ENCODE peak calls at places on chromosomes 7 and 10, in six cellular contexts. G is kidney epithelial cell, X is cardiac fibroblast, Z is cardiac muscle cell, S is AG04449, U is SK-N-SH. I is an unnamed sample.

GRCh38 chr7:1950623-1951523 is 280.8 kb downstream of the ELFN1 start:
- DNase-seq in G (no peak), Z (no peak), X (no peak), S (no peak), U (peak), I (no peak)

GRCh38 chr7:84923348-84923747 is 263.5 kb downstream of the SEMA3D start:
- DNase-seq in X (no peak), G (no peak), S (no peak), Z (peak), U (no peak), I (no peak)

GRCh38 chr10:125817318-125817946 is 5.6 kb downstream of the UROS start:
- DNase-seq in S (no peak), Z (no peak), U (no peak), G (no peak), X (no peak), I (no peak)

GRCh38 chr10:59735296-59735695 is 18.0 kb downstream of the MRLN start:
- DNase-seq in X (no peak), U (no peak), Z (no peak), S (no peak), G (no peak), I (no peak)

GRCh38 chr7:19145429-19146201 is 394 bp upstream of the FERD3L start:
- DNase-seq in X (no peak), S (no peak), Z (peak), G (no peak), U (peak), I (no peak)

GRCh38 chr7:80134105-80134535 is 511 bp upstream of the GNAI1 start:
- DNase-seq in S (no peak), Z (no peak), U (no peak), G (no peak), X (no peak), I (no peak)

GRCh38 chr10:19917756-19918478 is 101.7 kb downstream of the PLXDC2 start:
- DNase-seq in Z (no peak), U (no peak), S (no peak), G (no peak), X (peak), I (no peak)

GRCh38 chr10:5643356-5643755 is 23.0 kb downstream of the ASB13 start:
- DNase-seq in X (peak), S (no peak), Z (no peak), G (no peak), U (no peak), I (no peak)

GRCh38 chr7:104551226-104551625 is 222.8 kb downstream of the LHFPL3 start:
- DNase-seq in Z (no peak), G (no peak), U (no peak), S (no peak), X (no peak), I (no peak)

GRCh38 chr7:41942468-41943097 is 239.7 kb upstream of the INHBA start:
- DNase-seq in S (no peak), Z (no peak), U (no peak), G (no peak), X (peak), I (no peak)

GRCh38 chr10:67519434-67519833 is 176.6 kb downstream of the CTNNA3 start:
- DNase-seq in U (no peak), G (no peak), X (no peak), S (no peak), Z (no peak), I (no peak)

GRCh38 chr7:139731802-139732470 is 45.9 kb downstream of the HIPK2 start:
- DNase-seq in U (no peak), G (peak), X (peak), Z (no peak), S (no peak), I (peak)

GRCh38 chr10:13773043-13773442 is 186.3 kb downstream of the PRPF18 start:
- DNase-seq in S (no peak), U (no peak), G (no peak), X (peak), Z (no peak), I (no peak)

GRCh38 chr10:32111585-32111984 is 55.4 kb upstream of the KIF5B start:
- DNase-seq in X (no peak), Z (no peak), U (no peak), S (no peak), G (no peak), I (no peak)

GRCh38 chr10:125925244-125925834 is 29.0 kb downstream of the FANK1 start:
- DNase-seq in Z (no peak), X (no peak), S (no peak), U (no peak), G (no peak), I (no peak)

GRCh38 chr7:105638942-105639495 is 57.7 kb upstream of the EFCAB10 start:
- DNase-seq in S (no peak), U (no peak), G (no peak), X (no peak), Z (peak), I (no peak)

GRCh38 chr10:133385214-133385613 is 6.2 kb downstream of the PAOX start:
- DNase-seq in U (no peak), G (no peak), S (no peak), X (no peak), Z (no peak), I (no peak)

GRCh38 chr10:51196508-51197175 is 122.4 kb downstream of the PRKG1 start:
- DNase-seq in G (no peak), S (no peak), Z (no peak), X (no peak), U (no peak), I (no peak)

GRCh38 chr7:132739271-132739955 is 163.1 kb upstream of the PLXNA4 start:
- DNase-seq in G (no peak), X (peak), U (no peak), Z (no peak), S (peak), I (peak)

GRCh38 chr7:80622531-80622930 is 15.9 kb upstream of the CD36 start:
- DNase-seq in G (no peak), Z (no peak), U (no peak), X (peak), S (no peak), I (peak)

GRCh38 chr10:114616103-114616502 is 42.0 kb downstream of the ABLIM1 start:
- DNase-seq in Z (no peak), U (no peak), G (no peak), X (no peak), S (no peak), I (no peak)

GRCh38 chr10:58622286-58622685 is 109.6 kb downstream of the BICC1 start:
- DNase-seq in X (peak), Z (no peak), S (no peak), G (no peak), U (peak), I (peak)

GRCh38 chr7:78450754-78451153 is 652.2 kb downstream of the PHTF2 start:
- DNase-seq in G (no peak), X (no peak), Z (no peak), S (no peak), U (no peak), I (no peak)

GRCh38 chr7:93949468-93949867 is 27.9 kb downstream of the GNG11 start:
- DNase-seq in S (peak), G (peak), Z (no peak), U (peak), X (peak), I (peak)

GRCh38 chr7:150831851-150832250 is 20.5 kb upstream of the AOC1 start:
- DNase-seq in S (no peak), U (no peak), Z (no peak), X (no peak), G (no peak), I (no peak)

GRCh38 chr7:134378562-134378961 is 61.8 kb upstream of the SLC35B4 start:
- DNase-seq in G (no peak), X (no peak), U (no peak), S (no peak), Z (no peak), I (no peak)

GRCh38 chr7:13990319-13990983 is 985 bp upstream of the ETV1 start:
- DNase-seq in G (no peak), U (peak), S (no peak), X (peak), Z (peak), I (no peak)

GRCh38 chr7:139851770-139852481 is 22.9 kb downstream of the TBXAS1 start:
- DNase-seq in Z (peak), G (no peak), U (no peak), X (no peak), S (no peak), I (no peak)

GRCh38 chr7:2478387-2478760 is 2.2 kb upstream of the GRIFIN start:
- DNase-seq in U (no peak), Z (no peak), G (no peak), X (peak), S (no peak), I (no peak)

GRCh38 chr7:15352807-15353206 is 209.0 kb downstream of the AGMO start:
- DNase-seq in U (no peak), X (no peak), G (no peak), S (no peak), Z (no peak), I (no peak)

GRCh38 chr10:11993834-11994468 is 48.7 kb downstream of the UPF2 start:
- DNase-seq in S (no peak), Z (no peak), G (no peak), X (no peak), U (no peak), I (no peak)

GRCh38 chr10:91556691-91557529 is 76.0 kb downstream of the PPP1R3C start:
- DNase-seq in G (no peak), U (no peak), Z (no peak), X (peak), S (no peak), I (no peak)

GRCh38 chr10:91559750-91560149 is 73.1 kb downstream of the PPP1R3C start:
- DNase-seq in S (no peak), Z (no peak), X (no peak), G (no peak), U (no peak), I (no peak)

GRCh38 chr10:91557540-91558231 is 75.2 kb downstream of the PPP1R3C start:
- DNase-seq in Z (no peak), X (no peak), G (no peak), U (no peak), S (no peak), I (no peak)

GRCh38 chr10:91559170-91559569 is 73.7 kb downstream of the PPP1R3C start:
- DNase-seq in S (no peak), U (no peak), G (no peak), Z (no peak), X (no peak), I (no peak)

DNA sequence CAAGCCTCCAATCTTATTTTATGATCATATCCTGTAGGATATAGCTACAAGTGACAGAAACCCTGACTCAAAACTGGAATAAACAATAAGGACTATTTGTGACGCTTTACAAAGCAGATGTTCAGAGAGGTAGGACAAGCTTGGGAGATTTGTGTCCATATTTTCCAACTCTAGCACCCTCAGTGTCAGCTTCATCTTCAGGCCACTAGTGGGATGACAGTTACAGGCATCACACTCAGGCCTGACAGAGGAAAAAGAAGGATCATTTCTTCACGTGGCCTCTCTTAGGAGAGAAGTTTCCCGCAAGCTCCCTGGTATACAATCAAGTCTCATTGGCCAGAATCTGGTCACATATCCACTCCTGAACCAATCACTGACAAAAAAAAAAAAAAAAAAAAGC is 74.4 kb downstream of the PPP1R3C start:
- DNase-seq in S (no peak), U (no peak), G (no peak), X (no peak), Z (no peak), I (no peak)
- H3K4me3 ChIP-seq in S (no peak), U (no peak), G (no peak), X (no peak), Z (no peak), I (no peak)

GRCh38 chr10:128063736-128064614 is 62.2 kb downstream of the MKI67 start:
- DNase-seq in S (no peak), G (no peak), Z (no peak), X (no peak), U (no peak), I (no peak)
- H3K4me3 ChIP-seq in S (no peak), G (no peak), Z (no peak), X (no peak), U (no peak), I (no peak)

DNA sequence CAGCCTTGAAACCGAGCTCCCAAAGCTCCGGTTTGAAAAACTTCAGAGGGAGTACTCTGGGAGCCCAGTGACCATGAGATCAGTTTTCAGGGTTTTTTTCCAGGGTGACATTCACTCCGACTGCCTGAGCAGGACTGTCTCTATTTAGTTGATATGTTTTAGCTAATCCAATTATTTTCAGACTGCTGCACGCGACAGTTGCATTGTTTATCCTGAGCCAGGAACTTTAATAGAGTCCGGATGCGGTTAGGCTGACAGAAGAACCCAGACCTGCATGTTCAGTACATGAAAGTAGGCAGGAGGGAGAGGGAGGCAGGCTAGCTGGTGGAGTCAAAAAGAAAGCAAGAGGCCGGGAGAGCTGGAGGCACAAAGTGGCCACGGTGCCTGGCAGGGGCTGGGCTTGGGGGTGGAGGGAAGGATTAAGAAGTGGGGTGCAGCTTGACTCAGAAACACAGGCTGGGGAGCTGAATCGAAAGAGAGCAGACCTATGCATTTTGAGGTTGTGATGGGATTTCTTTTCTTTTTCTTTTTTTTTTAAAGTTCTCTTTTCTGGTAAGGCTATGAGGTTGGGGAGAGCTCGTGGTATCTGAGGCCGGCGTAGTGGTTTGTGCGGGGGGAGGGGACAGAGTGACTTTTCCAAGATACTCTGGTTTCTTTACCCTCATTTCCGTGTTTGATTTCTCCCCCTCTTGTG is 5.7 kb downstream of the GATA3 start:
- DNase-seq in S (no peak), X (no peak), Z (no peak), G (no peak), U (no peak), I (no peak)
- H3K4me3 ChIP-seq in S (no peak), X (no peak), Z (no peak), G (peak), U (peak), I (no peak)

GRCh38 chr7:50362712-50363282 is 58.3 kb downstream of the IKZF1 start:
- DNase-seq in S (no peak), U (no peak), Z (no peak), X (no peak), G (no peak), I (no peak)

GRCh38 chr7:50364645-50365044 is 60.1 kb downstream of the IKZF1 start:
- DNase-seq in X (no peak), G (no peak), S (no peak), U (no peak), Z (no peak), I (no peak)

GRCh38 chr7:50366311-50366710 is 61.8 kb downstream of the IKZF1 start:
- DNase-seq in X (no peak), U (no peak), S (no peak), G (no peak), Z (no peak), I (no peak)

GRCh38 chr7:50362142-50362541 is 57.6 kb downstream of the IKZF1 start:
- DNase-seq in Z (no peak), S (no peak), X (no peak), G (no peak), U (no peak), I (no peak)

GRCh38 chr7:50363327-50364060 is 59.0 kb downstream of the IKZF1 start:
- DNase-seq in G (no peak), U (no peak), Z (no peak), X (no peak), S (no peak), I (no peak)
- H3K4me3 ChIP-seq in G (no peak), U (no peak), Z (no peak), X (no peak), S (no peak), I (no peak)

GRCh38 chr7:70700935-70701425 is 431.0 kb upstream of the GALNT17 start:
- DNase-seq in X (no peak), G (no peak), Z (no peak), S (no peak), U (no peak), I (no peak)

GRCh38 chr7:70701487-70701886 is 430.5 kb upstream of the GALNT17 start:
- DNase-seq in U (no peak), S (no peak), X (no peak), Z (no peak), G (no peak), I (no peak)

GRCh38 chr7:70706204-70706603 is 425.7 kb upstream of the GALNT17 start:
- DNase-seq in S (no peak), Z (no peak), X (no peak), G (no peak), U (peak), I (no peak)

GRCh38 chr7:70704921-70705346 is 427.0 kb upstream of the GALNT17 start:
- DNase-seq in S (no peak), G (no peak), X (peak), U (no peak), Z (no peak), I (no peak)

DNA sequence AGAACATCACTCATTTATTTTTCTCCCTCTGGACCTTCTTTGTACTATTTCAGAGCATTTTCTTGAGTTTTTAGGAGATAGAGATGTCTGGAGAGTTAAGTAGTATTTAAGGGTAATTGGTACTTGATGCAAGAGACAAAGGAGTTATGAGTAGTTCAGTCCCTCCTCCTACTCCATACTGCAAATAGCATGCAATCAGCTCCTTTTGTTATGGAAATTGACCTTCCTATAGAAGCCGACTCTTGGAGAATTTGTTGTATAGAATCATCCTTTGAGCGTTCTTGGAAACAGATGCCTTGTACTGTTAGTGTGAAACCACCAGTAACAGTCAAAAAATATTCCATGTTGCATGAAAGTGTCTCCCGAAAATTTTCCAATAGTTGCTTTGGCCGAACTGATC is 428.2 kb upstream of the GALNT17 start:
- DNase-seq in U (no peak), Z (no peak), S (no peak), X (no peak), G (no peak), I (no peak)
- H3K4me3 ChIP-seq in U (no peak), Z (no peak), S (no peak), X (no peak), G (no peak), I (no peak)

GRCh38 chr10:68829952-68830351 is 2.6 kb downstream of the STOX1 start:
- DNase-seq in U (no peak), S (no peak), X (no peak), Z (no peak), G (no peak), I (no peak)

GRCh38 chr10:68826764-68827591 is at the start of gene STOX1:
- DNase-seq in S (no peak), X (peak), U (peak), Z (peak), G (no peak), I (peak)

GRCh38 chr10:68831961-68832455 is 4.7 kb downstream of the STOX1 start:
- DNase-seq in U (no peak), G (no peak), X (no peak), Z (no peak), S (no peak), I (no peak)

GRCh38 chr10:68829494-68829893 is 2.2 kb downstream of the STOX1 start:
- DNase-seq in U (no peak), S (no peak), Z (no peak), G (no peak), X (no peak), I (no peak)

GRCh38 chr10:68828833-68829232 is 1.5 kb downstream of the STOX1 start:
- DNase-seq in G (no peak), X (no peak), U (no peak), Z (no peak), S (no peak), I (no peak)
- H3K4me3 ChIP-seq in G (no peak), X (no peak), U (no peak), Z (no peak), S (no peak), I (no peak)

GRCh38 chr10:75234683-75235374 is 928 bp downstream of the COMTD1 start:
- DNase-seq in X (no peak), U (peak), Z (peak), G (no peak), S (no peak), I (no peak)

GRCh38 chr10:75235375-75236177 is at the start of gene COMTD1:
- DNase-seq in S (no peak), Z (peak), X (peak), G (peak), U (peak), I (peak)

GRCh38 chr10:75238182-75239180 is 2.7 kb upstream of the COMTD1 start:
- DNase-seq in U (peak), Z (no peak), G (no peak), S (no peak), X (no peak), I (no peak)

GRCh38 chr10:75234017-75234682 is 1.6 kb downstream of the COMTD1 start:
- DNase-seq in U (peak), S (no peak), G (peak), Z (peak), X (peak), I (peak)

GRCh38 chr10:75236178-75236825 is 545 bp upstream of the COMTD1 start:
- DNase-seq in Z (no peak), X (no peak), G (no peak), S (no peak), U (no peak), I (no peak)
- H3K4me3 ChIP-seq in Z (no peak), X (no peak), G (no peak), S (no peak), U (peak), I (no peak)

GRCh38 chr10:36634916-36635315 is 490.5 kb upstream of the ANKRD30A start:
- DNase-seq in S (peak), Z (no peak), U (no peak), X (peak), G (no peak), I (peak)
- H3K4me3 ChIP-seq in S (no peak), Z (no peak), U (no peak), X (no peak), G (no peak), I (no peak)

DNA sequence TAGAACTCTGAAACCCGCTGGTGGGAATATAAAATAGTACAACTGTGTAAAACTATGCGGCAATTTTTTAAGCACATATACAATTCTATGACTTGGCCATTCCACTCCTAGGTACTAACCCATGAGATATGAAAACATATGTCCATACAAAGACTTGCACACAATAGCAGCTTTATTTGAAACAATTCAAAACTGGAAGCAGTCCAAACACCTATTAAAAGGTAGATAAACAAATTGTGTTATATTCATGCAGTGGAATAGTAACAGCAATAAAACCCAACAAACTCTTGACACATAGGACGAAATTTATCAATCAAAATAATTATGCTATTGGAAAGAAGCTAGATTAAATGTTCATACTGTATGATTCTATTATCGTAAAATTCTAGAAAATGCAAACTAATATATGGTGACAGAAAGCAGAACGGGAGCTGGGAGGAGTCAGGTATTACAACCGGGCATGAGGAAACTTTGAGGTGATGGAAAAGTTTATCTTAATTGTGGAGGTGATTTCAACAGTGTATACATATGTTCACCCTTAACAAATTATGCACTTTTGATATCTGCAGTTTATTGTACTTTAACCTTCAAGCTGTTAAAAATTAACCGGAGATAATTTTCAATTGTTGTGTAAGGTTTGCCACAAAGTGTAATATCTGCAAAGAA is 805 bp upstream of the STK31 start:
- DNase-seq in S (no peak), G (no peak), X (no peak), U (no peak), Z (no peak), I (no peak)
- H3K4me3 ChIP-seq in S (no peak), G (no peak), X (no peak), U (no peak), Z (no peak), I (no peak)